ENCODE peak calls at places on chromosomes 4 and X, in seven cellular contexts. S is GM12878, U is GM12892, Z is SK-N-SH, P is HepG2, X is K562, E is H1. A is an unnamed sample.

GRCh38 chr4:158778712-158779111 is 9.9 kb downstream of the FNIP2 start:
- DNase-seq in S (no peak), U (no peak), Z (no peak), P (no peak), X (no peak), E (no peak), A (no peak)

GRCh38 chr4:126740687-126741086 is 892.1 kb upstream of the INTU start:
- DNase-seq in S (no peak), U (no peak), Z (no peak), P (no peak), X (peak), E (no peak), A (no peak)

GRCh38 chr4:104747635-104748034 is 252.9 kb upstream of the CXXC4 start:
- DNase-seq in S (no peak), U (no peak), Z (no peak), P (peak), X (no peak), E (no peak), A (no peak)

GRCh38 chrX:122188751-122189150 is 995.3 kb upstream of the GRIA3 start:
- DNase-seq in S (no peak), U (no peak), Z (no peak), P (no peak), X (no peak), E (no peak), A (no peak)

GRCh38 chr4:27145556-27145955 is 284.9 kb downstream of the STIM2 start:
- DNase-seq in S (no peak), U (no peak), Z (no peak), P (no peak), X (no peak), E (no peak), A (no peak)

GRCh38 chr4:8221476-8221875 is 22.4 kb downstream of the SH3TC1 start:
- DNase-seq in S (peak), U (no peak), Z (peak), P (no peak), X (no peak), E (no peak), A (no peak)

GRCh38 chr4:38125816-38126215 is 165.6 kb downstream of the PTTG2 start:
- DNase-seq in S (no peak), U (no peak), Z (no peak), P (no peak), X (no peak), E (no peak), A (no peak)

GRCh38 chr4:62670509-62670908 is 1470.4 kb downstream of the ADGRL3 start:
- DNase-seq in S (no peak), U (no peak), Z (peak), P (no peak), X (no peak), E (no peak), A (no peak)

GRCh38 chr4:152936446-152937279 is 540 bp downstream of the FHDC1 start:
- DNase-seq in S (no peak), U (peak), Z (peak), P (no peak), X (peak), E (no peak), A (peak)

GRCh38 chr4:19304028-19304427 is 947.7 kb upstream of the SLIT2 start:
- DNase-seq in S (no peak), U (no peak), Z (no peak), P (no peak), X (no peak), E (no peak), A (no peak)

DNA sequence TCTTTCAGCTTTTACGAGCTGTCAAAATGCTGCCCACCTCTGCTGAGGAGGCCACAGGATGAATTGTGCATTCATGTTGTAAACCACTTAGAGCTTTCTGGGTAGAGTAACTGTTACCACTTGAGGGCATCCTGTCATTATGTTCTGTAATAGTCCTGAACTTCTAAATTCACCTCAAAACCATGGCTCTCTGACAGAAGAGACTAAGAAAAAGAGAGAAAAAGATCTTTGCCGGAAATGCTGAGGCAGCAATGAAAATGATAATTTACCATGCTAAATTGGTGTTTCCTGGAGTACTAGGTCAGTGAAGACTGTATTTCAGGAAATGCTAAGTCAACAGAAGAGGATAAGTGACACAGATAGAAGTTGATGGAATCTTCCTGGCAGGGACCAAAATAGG is 942.3 kb upstream of the SLIT2 start:
- DNase-seq in S (no peak), U (no peak), Z (no peak), P (no peak), X (no peak), E (no peak), A (no peak)
- TF ChIP-seq TAF1 in S (no peak), U (no peak), Z (no peak), P (no peak), X (no peak), E (no peak), A (no peak)

DNA sequence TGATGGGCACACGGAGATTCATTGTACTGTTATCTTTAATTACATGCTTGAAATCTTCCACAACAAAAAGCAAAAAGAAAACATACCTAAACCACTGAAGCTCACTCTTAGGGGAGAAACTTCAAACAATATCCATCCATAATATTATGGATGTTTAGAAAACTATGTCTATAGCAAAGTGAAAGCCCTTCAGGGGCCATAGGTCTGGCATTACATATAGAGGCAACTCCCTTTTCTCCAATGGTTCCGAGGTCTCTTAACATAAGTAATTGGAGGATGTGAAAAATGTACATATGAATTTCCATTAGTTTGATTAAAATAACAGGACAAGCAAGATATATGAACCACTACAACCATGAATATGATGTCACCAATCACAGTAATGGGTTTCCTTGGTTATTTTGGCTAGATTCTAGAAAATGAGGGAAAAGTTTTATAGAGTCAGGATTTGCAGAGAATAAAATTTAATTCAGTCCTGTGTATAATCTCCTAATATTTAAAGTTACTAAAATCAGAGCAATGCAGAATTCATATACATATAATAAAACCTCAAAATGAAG is 10.8 kb downstream of the UGDH start:
- DNase-seq in S (no peak), U (no peak), Z (no peak), P (no peak), X (no peak), E (no peak), A (no peak)
- TF ChIP-seq TAF1 in S (no peak), U (no peak), Z (no peak), P (no peak), X (no peak), E (no peak), A (no peak)

DNA sequence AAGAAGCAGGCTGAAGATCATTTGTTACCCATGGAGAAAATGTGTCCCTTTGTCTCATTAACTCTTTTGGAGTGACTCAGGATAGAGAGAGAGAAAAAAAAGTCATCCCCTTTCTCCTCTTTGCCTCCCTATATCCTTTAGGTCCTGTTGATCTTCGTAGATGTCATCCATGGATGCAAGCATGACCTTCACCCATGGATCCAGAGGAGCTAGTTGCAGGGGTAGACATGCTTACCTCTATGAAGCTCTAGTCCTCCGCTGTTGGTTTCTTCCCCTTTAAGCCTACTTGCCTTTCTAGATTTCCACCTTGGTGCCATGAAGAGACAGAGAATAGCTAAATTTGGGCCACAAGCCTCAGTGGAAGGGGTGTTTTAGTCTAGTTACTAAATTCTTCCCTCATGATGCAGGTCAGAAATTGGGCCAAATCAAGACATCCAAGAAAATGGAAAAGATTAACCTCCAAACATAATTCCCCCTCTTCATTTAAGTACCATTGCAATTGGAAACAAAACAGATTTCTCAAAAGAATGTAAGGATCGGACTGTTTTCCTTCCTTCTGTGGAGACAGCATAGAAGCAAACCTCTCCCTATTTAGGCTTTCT is 178.4 kb downstream of the TECRL start:
- DNase-seq in S (no peak), U (no peak), Z (peak), P (no peak), X (no peak), E (no peak), A (no peak)
- TF ChIP-seq TAF1 in S (no peak), U (no peak), Z (no peak), P (no peak), X (no peak), E (no peak), A (no peak)

DNA sequence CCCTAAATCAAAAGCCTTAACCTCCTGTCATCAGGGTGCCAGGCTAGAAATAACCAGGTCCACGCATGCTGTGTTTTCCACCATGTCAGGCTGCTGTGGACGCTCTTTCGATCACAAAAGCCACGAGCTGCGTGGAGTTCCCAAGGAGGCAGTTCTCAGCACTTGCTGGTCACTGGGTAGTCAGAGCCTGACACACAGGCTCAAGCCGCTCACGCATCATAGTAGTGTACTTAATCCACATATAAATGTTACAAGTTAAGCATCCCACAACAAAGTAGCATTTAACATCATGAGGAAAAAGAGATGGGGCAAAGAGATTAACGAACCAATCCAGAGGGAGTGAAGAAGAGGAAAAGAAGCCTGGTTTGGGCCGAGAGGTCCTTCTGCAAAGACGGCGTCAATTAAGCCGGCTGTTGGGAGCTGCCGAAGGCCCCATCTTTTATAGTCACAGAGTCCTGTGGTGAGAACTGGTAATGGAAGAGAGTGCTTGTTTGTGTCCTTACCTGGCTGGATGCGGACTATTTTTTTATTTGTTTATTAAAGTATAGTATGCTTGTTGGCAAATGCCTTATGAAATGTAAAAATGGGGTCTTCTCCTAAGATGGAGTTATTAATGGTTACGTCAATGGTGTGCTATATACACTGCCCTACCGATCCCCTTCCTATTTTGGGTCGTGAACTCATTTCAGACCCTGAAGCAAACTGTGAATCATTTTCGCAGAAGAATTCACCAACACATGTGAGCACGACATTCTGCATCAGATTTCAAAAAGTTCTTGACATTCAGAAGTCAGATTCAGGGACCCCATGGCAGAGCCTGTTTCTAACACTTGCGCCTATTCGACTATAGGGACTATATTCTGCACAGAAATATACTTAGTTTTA is 675 bp downstream of the PRIMPOL start:
- DNase-seq in S (no peak), U (no peak), Z (peak), P (peak), X (no peak), E (no peak), A (no peak)
- TF ChIP-seq TAF1 in S (no peak), U (no peak), Z (no peak), P (no peak), X (no peak), E (no peak), A (no peak)

GRCh38 chrX:54030329-54030728 is 13.9 kb downstream of the PHF8 start:
- DNase-seq in S (no peak), U (no peak), Z (no peak), P (no peak), X (no peak), E (no peak), A (no peak)

GRCh38 chrX:54024350-54024749 is 19.9 kb downstream of the PHF8 start:
- DNase-seq in S (no peak), U (no peak), Z (no peak), P (no peak), X (no peak), E (no peak), A (no peak)

GRCh38 chrX:54029543-54030143 is 14.6 kb downstream of the PHF8 start:
- DNase-seq in S (no peak), U (no peak), Z (no peak), P (no peak), X (no peak), E (no peak), A (no peak)
- TF ChIP-seq TAF1 in S (no peak), U (no peak), Z (no peak), P (no peak), X (no peak), E (no peak), A (no peak)

DNA sequence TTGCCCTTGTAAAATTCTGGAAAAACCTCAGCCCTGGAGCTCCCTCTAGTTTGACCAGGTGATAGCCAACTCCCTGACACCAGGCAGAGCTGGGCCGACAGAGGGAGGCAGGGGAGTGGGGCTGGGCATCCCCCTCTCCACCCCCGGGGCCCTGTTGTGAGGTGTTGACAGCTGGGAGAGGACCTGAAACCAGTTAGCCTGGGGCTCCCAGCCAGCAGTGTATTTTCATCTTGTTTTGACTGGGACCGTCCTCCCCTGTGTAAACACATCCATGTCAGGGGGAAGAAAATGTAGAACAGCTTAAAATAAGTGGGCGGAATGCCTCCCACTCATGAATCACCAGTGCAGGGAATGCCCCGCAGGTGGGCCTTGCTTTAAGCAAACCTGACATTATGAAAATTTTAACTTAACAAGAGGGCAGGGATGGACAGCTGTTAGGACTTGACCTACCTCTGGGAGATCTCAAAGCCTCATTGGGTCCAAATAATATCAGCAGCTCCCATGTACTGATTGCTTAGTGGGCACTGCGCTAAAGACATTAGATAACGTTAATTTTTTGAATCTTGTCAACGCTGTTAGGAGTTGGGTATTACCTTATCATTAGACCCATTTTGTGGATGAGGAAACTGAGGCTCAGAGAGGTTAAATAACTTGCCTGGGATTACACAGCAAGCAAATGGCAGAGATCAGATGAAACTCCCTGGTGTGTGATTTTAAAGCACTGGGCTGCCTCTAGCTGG is 45.9 kb downstream of the TSC22D3 start:
- DNase-seq in S (no peak), U (no peak), Z (no peak), P (no peak), X (no peak), E (no peak), A (no peak)
- TF ChIP-seq TAF1 in S (no peak), U (no peak), Z (no peak), P (no peak), X (no peak), E (no peak), A (no peak)

GRCh38 chr4:140743194-140743931 is 12.8 kb downstream of the TBC1D9 start:
- DNase-seq in S (peak), U (no peak), Z (peak), P (peak), X (no peak), E (no peak), A (no peak)
- TF ChIP-seq TAF1 in S (no peak), U (no peak), Z (no peak), P (no peak), X (no peak), E (no peak), A (no peak)

GRCh38 chr4:128527356-128527755 is 239.7 kb upstream of the PGRMC2 start:
- DNase-seq in S (no peak), U (no peak), Z (no peak), P (no peak), X (no peak), E (no peak), A (no peak)

GRCh38 chr4:128525387-128525786 is 237.8 kb upstream of the PGRMC2 start:
- DNase-seq in S (no peak), U (no peak), Z (no peak), P (no peak), X (peak), E (no peak), A (no peak)

GRCh38 chr4:128525939-128526630 is 238.5 kb upstream of the PGRMC2 start:
- DNase-seq in S (no peak), U (no peak), Z (no peak), P (no peak), X (no peak), E (no peak), A (no peak)

GRCh38 chr4:128521634-128522253 is 234.1 kb upstream of the PGRMC2 start:
- DNase-seq in S (no peak), U (no peak), Z (no peak), P (peak), X (peak), E (no peak), A (no peak)

DNA sequence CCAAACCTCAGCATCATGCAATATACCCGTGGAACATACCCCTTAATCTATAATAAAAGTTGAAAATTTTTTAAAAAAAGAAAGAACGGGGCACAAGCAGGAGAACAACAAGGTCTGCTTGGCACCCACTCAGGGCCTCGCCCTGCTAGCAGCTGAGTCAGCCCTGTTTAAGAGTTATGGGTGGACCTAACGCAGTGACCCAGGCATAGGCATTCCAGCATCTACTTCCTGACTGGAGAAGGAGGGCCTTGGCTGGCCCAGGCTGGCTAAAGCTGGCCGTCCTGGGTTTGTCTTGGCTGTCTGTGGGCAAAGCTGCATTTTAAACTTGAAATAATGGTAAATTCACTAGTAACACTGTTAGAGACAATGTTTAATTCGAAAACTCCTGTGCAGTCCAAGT is 236.7 kb upstream of the PGRMC2 start:
- DNase-seq in S (no peak), U (no peak), Z (no peak), P (no peak), X (no peak), E (no peak), A (no peak)
- TF ChIP-seq TAF1 in S (no peak), U (no peak), Z (peak), P (no peak), X (no peak), E (no peak), A (no peak)